ENCODE peak calls at places on chromosomes 3 and 15, in four cellular contexts. R is sigmoid colon; U is CD4-positive, CD25-positive, alpha-beta regulatory T cell; X is hepatocyte. Q is an unnamed sample.

GRCh38 chr3:22980346-22980745 is 222.8 kb upstream of the UBE2E2 start:
- DNase-seq in R (no peak), U (no peak), X (no peak), Q (no peak)

GRCh38 chr3:53426918-53427317 is 67.5 kb upstream of the CACNA1D start:
- DNase-seq in R (no peak), U (no peak), X (no peak), Q (no peak)

GRCh38 chr3:13011369-13012227 is 61.6 kb downstream of the IQSEC1 start:
- DNase-seq in R (peak; percentile 73), U (peak; percentile 89), X (no peak), Q (no peak)

GRCh38 chr15:91929509-91929908 is 76.0 kb downstream of the SLCO3A1 start:
- DNase-seq in R (no peak), U (no peak), X (no peak), Q (no peak)

GRCh38 chr15:91867581-91868026 is 14.1 kb downstream of the SLCO3A1 start:
- DNase-seq in R (peak; percentile 91), U (no peak), X (peak; percentile 59), Q (peak; percentile 99)

GRCh38 chr3:129599607-129600006 is 6.9 kb downstream of the PLXND1 start:
- DNase-seq in R (peak; percentile 84), U (no peak), X (no peak), Q (peak; percentile 80)

GRCh38 chr3:187305881-187306280 is 14.3 kb upstream of the MASP1 start:
- DNase-seq in R (no peak), U (no peak), X (no peak), Q (no peak)

GRCh38 chr3:54862526-54862925 is 65.3 kb downstream of the LRTM1 start:
- DNase-seq in R (no peak), U (no peak), X (no peak), Q (no peak)

GRCh38 chr15:70474682-70475438 is 288.5 kb downstream of the UACA start:
- DNase-seq in R (peak; percentile 83), U (no peak), X (no peak), Q (peak; percentile 100)

GRCh38 chr15:39680868-39681267 is 100.0 kb downstream of the THBS1 start:
- DNase-seq in R (no peak), U (no peak), X (no peak), Q (peak; percentile 19)

GRCh38 chr15:34828145-34828911 is 33.0 kb upstream of the ACTC1 start:
- DNase-seq in R (no peak), U (no peak), X (no peak), Q (no peak)

GRCh38 chr15:64478863-64479262 is 18.5 kb downstream of the ZNF609 start:
- DNase-seq in R (no peak), U (no peak), X (no peak), Q (no peak)

GRCh38 chr15:28110416-28110975 is 11.4 kb upstream of the OCA2 start:
- DNase-seq in R (peak; percentile 43), U (no peak), X (no peak), Q (no peak)

GRCh38 chr3:176595307-176595706 is 602.0 kb downstream of the TBL1XR1 start:
- DNase-seq in R (no peak), U (no peak), X (no peak), Q (no peak)

GRCh38 chr15:80587816-80588456 is 107.2 kb upstream of the ABHD17C start:
- DNase-seq in R (peak; percentile 8), U (no peak), X (no peak), Q (no peak)

GRCh38 chr3:177622982-177623617 is 425.8 kb upstream of the TBL1XR1 start:
- DNase-seq in R (no peak), U (no peak), X (no peak), Q (no peak)

GRCh38 chr3:119695480-119695879 is 7.3 kb upstream of the CFAP91 start:
- DNase-seq in R (no peak), U (no peak), X (no peak), Q (no peak)

GRCh38 chr3:164498917-164499316 is 579.4 kb downstream of the SI start:
- DNase-seq in R (no peak), U (no peak), X (peak; percentile 27), Q (no peak)

GRCh38 chr3:9422712-9423424 is 25.5 kb downstream of the SETD5 start:
- DNase-seq in R (peak; percentile 95), U (peak; percentile 49), X (peak; percentile 90), Q (peak; percentile 80)

GRCh38 chr3:4119119-4119518 is 184.1 kb upstream of the SETMAR start:
- DNase-seq in R (no peak), U (no peak), X (no peak), Q (no peak)

GRCh38 chr3:191330309-191330712 is at the start of gene UTS2B:
- DNase-seq in R (no peak), U (no peak), X (peak; percentile 46), Q (peak; percentile 62)

GRCh38 chr15:88917764-88918163 is 4.6 kb upstream of the MFGE8 start:
- DNase-seq in R (no peak), U (no peak), X (no peak), Q (no peak)

GRCh38 chr3:157500232-157500631 is 3.0 kb downstream of the VEPH1 start:
- DNase-seq in R (no peak), U (no peak), X (no peak), Q (no peak)

GRCh38 chr15:71443538-71443937 is 328.3 kb downstream of the THSD4 start:
- DNase-seq in R (no peak), U (no peak), X (peak; percentile 71), Q (peak; percentile 44)

GRCh38 chr3:188000361-188000861 is 153.5 kb upstream of the LPP start:
- DNase-seq in R (no peak), U (no peak), X (no peak), Q (no peak)

GRCh38 chr3:13634151-13634550 is 85.2 kb downstream of the FBLN2 start:
- DNase-seq in R (no peak), U (no peak), X (no peak), Q (no peak)

GRCh38 chr3:195154793-195155535 is 116.0 kb downstream of the XXYLT1 start:
- DNase-seq in R (peak; percentile 98), U (no peak), X (peak; percentile 86), Q (peak; percentile 84)

DNA sequence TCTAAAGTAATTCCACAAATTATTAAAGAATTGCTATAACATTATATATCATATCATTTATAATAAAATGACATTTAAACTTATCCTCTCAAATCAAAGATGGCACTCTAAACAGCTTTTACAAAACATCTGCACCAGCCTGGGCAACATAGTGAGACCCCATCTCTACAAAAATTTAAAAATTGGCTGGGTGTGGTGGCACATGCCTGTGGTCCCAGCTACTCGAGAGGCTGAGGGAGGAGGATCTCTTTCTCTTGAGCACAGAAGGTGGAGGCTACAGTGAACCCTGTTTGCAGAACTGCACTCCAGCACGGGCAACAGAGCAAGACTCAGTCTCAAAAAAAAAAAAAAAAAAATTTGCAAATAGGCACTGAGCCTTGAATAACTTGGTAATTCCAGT is 63.1 kb downstream of the PIK3CB start:
- DNase-seq in R (no peak), U (no peak), X (no peak), Q (no peak)
- H3K9me3 ChIP-seq in R (no peaks in the 10 kb centered on the region), U (peaks cover 7% of the 10 kb centered on the region), X (no peaks in the 10 kb centered on the region), Q (peaks cover 10% of the 10 kb centered on the region)

DNA sequence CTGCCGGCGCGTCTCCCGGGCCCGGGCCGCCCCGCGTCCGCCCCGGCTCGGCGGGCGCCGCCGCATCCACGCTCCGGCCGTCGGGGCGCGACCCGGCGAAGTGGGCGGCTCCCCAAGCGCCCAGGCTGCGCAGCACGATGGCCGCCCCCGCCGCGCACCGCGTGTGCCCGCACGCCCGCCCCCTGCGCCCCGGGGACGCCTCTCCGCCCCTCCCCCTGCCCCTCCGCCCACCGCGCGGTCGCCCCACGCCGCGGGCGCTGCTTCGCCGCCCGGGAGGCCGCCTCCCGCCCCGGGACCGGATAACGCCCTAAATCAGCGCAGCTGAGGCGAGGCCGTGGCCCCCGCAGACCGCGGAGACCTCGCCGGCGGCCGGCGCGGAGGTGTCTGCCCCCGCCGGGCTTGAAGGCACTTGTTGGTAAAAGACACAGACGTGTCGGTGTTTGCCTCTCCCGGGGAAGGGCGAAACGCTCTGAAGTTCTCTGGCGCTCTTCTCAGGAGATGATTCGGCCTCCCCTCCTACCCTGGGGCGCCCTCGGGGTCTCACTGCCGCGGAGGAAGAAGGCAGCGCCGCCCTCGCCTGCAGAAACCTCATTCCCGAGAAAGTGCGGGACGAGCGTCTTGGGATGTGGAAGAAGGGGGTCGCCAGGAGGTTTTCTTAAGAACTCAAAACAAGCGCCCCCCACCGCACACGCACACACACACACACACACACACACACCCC is at the start of gene BNC1:
- DNase-seq in R (no peak), U (no peak), X (peak; percentile 23), Q (peak; percentile 70)
- H3K4me3 ChIP-seq in R (peak within 1 kb of the TSS; percentile 50), U (no peak within 1 kb of the TSS), X (peak within 1 kb of the TSS; percentile 72), Q (peak within 1 kb of the TSS; percentile 85)

GRCh38 chr3:6518709-6519345 is 342.1 kb upstream of the GRM7 start:
- DNase-seq in R (no peak), U (no peak), X (no peak), Q (no peak)
- H3K9me3 ChIP-seq in R (no peaks in the 10 kb centered on the region), U (no peaks in the 10 kb centered on the region), X (no peaks in the 10 kb centered on the region), Q (no peaks in the 10 kb centered on the region)

DNA sequence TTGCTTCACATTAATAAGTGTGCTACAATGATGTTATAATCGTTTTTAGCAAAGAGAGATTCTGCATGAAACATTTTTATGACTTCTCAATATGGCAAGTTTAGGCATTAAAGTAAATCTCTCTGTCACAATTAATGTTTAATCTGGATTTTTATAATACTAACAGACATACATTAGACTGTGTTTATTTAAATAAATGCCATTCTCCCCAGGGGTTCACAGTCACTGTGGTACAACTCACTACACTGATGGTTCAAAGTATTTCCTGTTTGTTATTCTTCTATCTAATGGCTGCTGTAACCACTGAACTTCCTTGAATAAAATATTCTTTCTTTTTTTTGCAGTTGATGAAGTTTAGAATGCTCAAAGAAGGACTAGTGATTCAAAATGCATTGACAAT is 59.0 kb downstream of the SLC12A1 start:
- DNase-seq in R (no peak), U (no peak), X (no peak), Q (no peak)
- H3K4me3 ChIP-seq in R (no peak overlapping the region), U (no peak overlapping the region), X (no peak overlapping the region), Q (no peak overlapping the region)

GRCh38 chr15:74261685-74262084 is 25.6 kb downstream of the CCDC33 start:
- DNase-seq in R (no peak), U (no peak), X (no peak), Q (no peak)

GRCh38 chr15:74262635-74263034 is 26.5 kb downstream of the CCDC33 start:
- DNase-seq in R (no peak), U (no peak), X (no peak), Q (no peak)

GRCh38 chr15:74259324-74259712 is 23.2 kb downstream of the CCDC33 start:
- DNase-seq in R (no peak), U (no peak), X (no peak), Q (no peak)

GRCh38 chr15:74259821-74260502 is 23.8 kb downstream of the CCDC33 start:
- DNase-seq in R (no peak), U (no peak), X (no peak), Q (no peak)

DNA sequence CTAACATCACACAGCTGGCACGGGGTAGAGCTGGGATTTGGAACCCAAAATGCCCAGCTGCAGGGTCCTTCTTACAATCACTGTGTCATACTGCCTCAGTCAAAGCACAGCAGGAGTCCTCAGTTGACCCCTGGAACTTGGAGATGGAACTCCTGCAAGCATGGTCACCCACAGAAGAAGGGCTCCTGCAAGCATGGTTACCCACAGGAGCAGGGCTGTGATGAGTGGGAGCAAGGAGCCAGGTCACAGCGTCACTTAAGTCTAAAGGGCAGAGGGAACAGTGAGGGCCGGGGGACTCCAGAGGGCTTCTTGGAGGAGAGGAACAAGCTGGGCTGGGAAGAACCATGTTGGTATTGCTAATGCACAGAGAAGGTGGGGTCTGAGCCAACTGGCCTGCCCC is 24.9 kb downstream of the CCDC33 start:
- DNase-seq in R (no peak), U (no peak), X (no peak), Q (no peak)
- H3K9me3 ChIP-seq in R (no peaks in the 10 kb centered on the region), U (no peaks in the 10 kb centered on the region), X (no peaks in the 10 kb centered on the region), Q (no peaks in the 10 kb centered on the region)

Q was measured in MG63.